ENCODE peak calls at places on chromosomes 1 and 21, in six cellular contexts. L is GM12892, Q is H1, I is HepG2, G is GM12878, B is K562. E is an unnamed sample.

GRCh38 chr1:116105996-116106395 is 5.2 kb upstream of the MAB21L3 start:
- DNase-seq in L (no peak), Q (no peak), I (peak; percentile 61), G (no peak), B (no peak), E (no peak)

GRCh38 chr1:86487131-86487804 is 18.5 kb downstream of the CLCA1 start:
- DNase-seq in L (no peak), Q (no peak), I (no peak), G (no peak), B (no peak), E (no peak)

GRCh38 chr1:17070163-17070525 is 16.3 kb upstream of the SDHB start:
- DNase-seq in L (no peak), Q (no peak), I (no peak), G (no peak), B (no peak), E (no peak)

GRCh38 chr1:160404094-160404493 is 3.7 kb downstream of the VANGL2 start:
- DNase-seq in L (no peak), Q (no peak), I (no peak), G (no peak), B (no peak), E (no peak)

GRCh38 chr1:66282885-66283284 is 251.1 kb upstream of the SGIP1 start:
- DNase-seq in L (no peak), Q (no peak), I (no peak), G (no peak), B (no peak), E (no peak)

GRCh38 chr1:27402349-27402754 is 9.9 kb downstream of the GPR3 start:
- DNase-seq in L (no peak), Q (no peak), I (peak; percentile 41), G (no peak), B (peak; percentile 40), E (no peak)

GRCh38 chr1:28010979-28011378 is 51.2 kb downstream of the XKR8 start:
- DNase-seq in L (no peak), Q (no peak), I (peak; percentile 22), G (no peak), B (no peak), E (no peak)

GRCh38 chr21:42466700-42467612 is 29.1 kb downstream of the RSPH1 start:
- DNase-seq in L (no peak), Q (no peak), I (peak; percentile 6), G (no peak), B (peak; percentile 78), E (no peak)

GRCh38 chr1:201740609-201741231 is 88.2 kb upstream of the IPO9 start:
- DNase-seq in L (no peak), Q (no peak), I (no peak), G (no peak), B (no peak), E (no peak)

GRCh38 chr1:69787151-69787550 is 219.4 kb downstream of the LRRC7 start:
- DNase-seq in L (no peak), Q (no peak), I (no peak), G (no peak), B (peak; percentile 4), E (no peak)

GRCh38 chr1:147079400-147080012 is 92.8 kb downstream of the PRKAB2 start:
- DNase-seq in L (no peak), Q (no peak), I (no peak), G (no peak), B (no peak), E (no peak)
- TF ChIP-seq TAF1 in L (no peak), Q (no peak), I (no peak), G (no peak), B (no peak), E (no peak)

GRCh38 chr1:20187813-20188454 is 1.6 kb upstream of the PLA2G2C start:
- DNase-seq in L (no peak), Q (no peak), I (no peak), G (no peak), B (peak; percentile 95), E (no peak)

GRCh38 chr1:20184997-20185833 is 681 bp upstream of the UBXN10 start:
- DNase-seq in L (no peak), Q (no peak), I (no peak), G (no peak), B (peak; percentile 93), E (no peak)

GRCh38 chr1:20188455-20188817 is 2.1 kb upstream of the PLA2G2C start:
- DNase-seq in L (no peak), Q (no peak), I (no peak), G (no peak), B (peak; percentile 57), E (no peak)

GRCh38 chr1:20185834-20186782 is at the start of the genes PLA2G2C and UBXN10:
- DNase-seq in L (no peak), Q (no peak), I (peak; percentile 13), G (no peak), B (peak; percentile 96), E (peak; percentile 58)

DNA sequence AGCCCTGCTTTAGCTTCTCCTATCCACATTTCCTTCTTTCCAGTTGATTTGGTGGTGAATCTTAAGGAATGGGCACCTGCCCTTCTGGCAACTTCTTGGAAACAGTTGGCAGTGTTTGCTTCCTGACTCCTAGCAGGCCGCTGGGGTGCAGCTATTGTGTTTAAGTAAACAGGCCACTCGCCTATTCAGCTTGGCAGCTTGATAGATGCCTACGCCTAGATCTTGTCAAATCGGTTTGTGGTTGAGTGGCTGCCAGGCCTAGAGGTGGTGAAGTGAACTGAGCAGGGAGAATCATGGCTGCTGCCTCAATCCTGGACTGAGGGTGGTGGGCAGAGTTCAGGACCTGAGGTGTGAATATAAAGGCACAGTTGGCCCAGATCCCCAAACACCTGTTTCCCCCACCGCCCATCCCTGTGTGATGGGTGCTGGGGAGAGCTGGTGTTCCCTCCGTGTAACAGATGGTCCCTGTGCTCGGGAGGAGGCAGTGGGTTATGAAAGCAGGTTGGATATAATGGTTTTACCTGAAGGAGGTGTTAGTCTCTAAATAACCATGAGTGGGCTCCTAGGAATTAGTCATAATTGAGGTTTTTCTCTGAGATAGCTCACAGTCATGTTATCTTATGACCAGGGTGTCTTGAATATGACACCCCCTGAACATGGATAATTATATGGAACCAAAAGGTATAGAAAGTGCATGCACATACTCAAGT is 940 bp upstream of the PLA2G2C start:
- DNase-seq in L (no peak), Q (no peak), I (no peak), G (no peak), B (peak; percentile 44), E (no peak)
- TF ChIP-seq POLR2A in L (no peak), Q (no peak), I (no peak), G (no peak), B (no peak), E (no peak)

DNA sequence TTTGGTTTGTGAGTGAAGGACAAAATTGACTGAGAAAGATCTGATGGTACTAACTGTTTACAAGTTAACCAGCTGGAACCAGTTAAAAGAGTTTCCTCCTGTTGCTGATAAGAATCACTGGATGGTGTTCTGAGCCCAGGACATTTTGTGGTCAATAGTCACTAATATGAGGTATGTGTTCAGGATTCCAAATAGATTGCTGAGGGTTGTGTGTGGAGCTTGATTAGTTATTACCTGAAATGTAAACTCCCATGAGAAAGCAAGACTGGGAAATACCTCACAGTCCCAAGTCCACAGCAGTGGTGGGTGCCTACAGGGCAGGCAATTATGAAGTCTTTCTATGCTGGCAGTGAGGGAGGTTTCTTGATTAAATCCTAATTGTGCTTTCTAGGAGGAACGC is 164.6 kb downstream of the DNM3 start:
- DNase-seq in L (no peak), Q (no peak), I (peak; percentile 45), G (no peak), B (no peak), E (no peak)
- TF ChIP-seq TAF1 in L (no peak), Q (no peak), I (no peak), G (no peak), B (no peak), E (no peak)

GRCh38 chr21:45156459-45156858 is 82.1 kb downstream of the ADARB1 start:
- DNase-seq in L (no peak), Q (no peak), I (no peak), G (no peak), B (no peak), E (no peak)

GRCh38 chr21:45152265-45152746 is 77.9 kb downstream of the ADARB1 start:
- DNase-seq in L (peak; percentile 44), Q (peak; percentile 25), I (no peak), G (no peak), B (peak; percentile 92), E (peak; percentile 60)

GRCh38 chr21:45155910-45156309 is 81.5 kb downstream of the ADARB1 start:
- DNase-seq in L (no peak), Q (no peak), I (no peak), G (no peak), B (no peak), E (no peak)

GRCh38 chr21:45153358-45154318 is 79.3 kb downstream of the ADARB1 start:
- DNase-seq in L (no peak), Q (no peak), I (no peak), G (no peak), B (no peak), E (no peak)

GRCh38 chr21:45154511-45155508 is 80.4 kb downstream of the ADARB1 start:
- DNase-seq in L (no peak), Q (peak; percentile 29), I (no peak), G (no peak), B (peak; percentile 22), E (no peak)
- TF ChIP-seq POLR2A in L (no peak), Q (no peak), I (no peak), G (no peak), B (no peak), E (no peak)